ENCODE peak calls at places on chromosomes 5 and 9, in four cellular contexts. One of them, this sample, is unnamed.

GRCh38 chr5:24428345-24428744 is 216.4 kb downstream of the CDH10 start:
- DNase-seq in left ventricle myocardium inferior: no peak
- DNase-seq in psoas muscle: no peak
- DNase-seq in testis: no peak
- DNase-seq in this sample: no peak

GRCh38 chr9:82354260-82354659 is 365.7 kb downstream of the SPATA31D1 start:
- DNase-seq in left ventricle myocardium inferior: no peak
- DNase-seq in testis: no peak
- DNase-seq in psoas muscle: no peak
- DNase-seq in this sample: peak; percentile 29

GRCh38 chr5:163260961-163261360 is 176.4 kb upstream of the CCNG1 start:
- DNase-seq in testis: no peak
- DNase-seq in psoas muscle: no peak
- DNase-seq in left ventricle myocardium inferior: no peak
- DNase-seq in this sample: no peak

GRCh38 chr9:89471390-89471789 is 26.5 kb downstream of the SEMA4D start:
- DNase-seq in left ventricle myocardium inferior: no peak
- DNase-seq in psoas muscle: no peak
- DNase-seq in testis: no peak
- DNase-seq in this sample: no peak

GRCh38 chr9:79480639-79481038 is 91.1 kb upstream of the TLE4 start:
- DNase-seq in testis: no peak
- DNase-seq in psoas muscle: no peak
- DNase-seq in left ventricle myocardium inferior: no peak
- DNase-seq in this sample: no peak

GRCh38 chr5:107457138-107457537 is 213.6 kb downstream of the EFNA5 start:
- DNase-seq in testis: no peak
- DNase-seq in psoas muscle: no peak
- DNase-seq in left ventricle myocardium inferior: no peak
- DNase-seq in this sample: no peak

GRCh38 chr5:114097570-114097969 is 264.3 kb upstream of the KCNN2 start:
- DNase-seq in left ventricle myocardium inferior: no peak
- DNase-seq in psoas muscle: no peak
- DNase-seq in testis: no peak
- DNase-seq in this sample: peak; percentile 0

GRCh38 chr9:76658510-76659231 is 105.6 kb upstream of the PCA3 start:
- DNase-seq in left ventricle myocardium inferior: no peak
- DNase-seq in testis: no peak
- DNase-seq in psoas muscle: no peak
- DNase-seq in this sample: peak; percentile 84

GRCh38 chr5:96572864-96573512 is 89.2 kb upstream of the CAST start:
- DNase-seq in testis: no peak
- DNase-seq in left ventricle myocardium inferior: no peak
- DNase-seq in psoas muscle: no peak
- DNase-seq in this sample: peak; percentile 78

GRCh38 chr5:172109749-172110148 is 78.3 kb downstream of the STK10 start:
- DNase-seq in testis: no peak
- DNase-seq in psoas muscle: no peak
- DNase-seq in left ventricle myocardium inferior: no peak
- DNase-seq in this sample: no peak
- H3K27ac ChIP-seq in testis: no peak overlapping the region
- H3K27ac ChIP-seq in psoas muscle: no peak overlapping the region
- H3K27ac ChIP-seq in left ventricle myocardium inferior: peak overlapping the region; percentile 80
- H3K27ac ChIP-seq in this sample: no peak overlapping the region

GRCh38 chr5:158856794-158857193 is 242.9 kb downstream of the EBF1 start:
- DNase-seq in psoas muscle: no peak
- DNase-seq in testis: no peak
- DNase-seq in left ventricle myocardium inferior: no peak
- DNase-seq in this sample: no peak
- H3K27ac ChIP-seq in psoas muscle: no peak overlapping the region
- H3K27ac ChIP-seq in testis: no peak overlapping the region
- H3K27ac ChIP-seq in left ventricle myocardium inferior: no peak overlapping the region
- H3K27ac ChIP-seq in this sample: no peak overlapping the region

DNA sequence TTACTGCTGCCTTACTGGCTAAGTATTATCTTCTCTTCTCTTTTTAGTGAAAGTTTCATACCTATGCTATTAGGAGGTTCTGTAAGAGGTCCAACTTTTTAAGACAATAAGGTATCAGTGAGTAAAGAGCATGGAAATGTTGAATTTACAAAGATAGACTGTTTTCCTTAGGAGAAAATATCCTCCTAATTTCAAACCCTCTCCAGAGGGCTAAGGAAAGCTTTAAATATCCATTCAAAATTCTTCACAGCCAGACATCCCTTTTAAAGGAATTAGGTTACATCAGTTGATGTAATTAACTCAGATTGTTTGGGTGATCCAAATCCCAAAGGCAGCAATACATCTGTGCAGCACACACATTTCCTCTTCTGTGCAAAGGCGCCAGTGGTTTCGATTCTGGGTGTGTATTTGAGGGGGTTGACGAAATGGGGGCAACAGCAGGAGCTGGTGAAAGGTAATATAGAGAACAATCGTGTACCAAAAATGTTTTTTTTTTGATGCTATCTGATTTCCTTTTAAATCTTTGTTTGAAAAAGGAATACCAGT is 273.8 kb upstream of the RPS23 start:
- DNase-seq in testis: no peak
- DNase-seq in psoas muscle: no peak
- DNase-seq in left ventricle myocardium inferior: no peak
- DNase-seq in this sample: no peak
- H3K27ac ChIP-seq in testis: no peak overlapping the region
- H3K27ac ChIP-seq in psoas muscle: no peak overlapping the region
- H3K27ac ChIP-seq in left ventricle myocardium inferior: no peak overlapping the region
- H3K27ac ChIP-seq in this sample: no peak overlapping the region

DNA sequence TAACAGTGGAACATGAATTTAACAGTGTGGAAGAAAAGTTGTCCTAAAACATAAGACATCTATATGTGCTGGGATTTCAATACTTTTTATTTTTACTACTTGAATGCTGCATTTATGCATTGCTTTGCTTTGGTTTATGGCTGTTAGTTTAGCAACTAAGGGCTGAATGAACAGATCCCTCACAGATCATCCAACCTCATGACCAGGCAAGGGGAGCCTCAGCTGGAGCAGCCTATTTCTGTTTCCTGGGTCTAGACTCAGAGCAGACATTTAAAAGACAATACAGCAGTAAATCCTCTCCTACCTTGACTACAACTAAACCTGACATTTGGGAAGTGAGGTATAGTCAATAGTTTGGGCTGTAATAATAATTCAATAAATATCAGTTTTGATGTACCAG is 163.3 kb downstream of the AUH start:
- DNase-seq in left ventricle myocardium inferior: no peak
- DNase-seq in psoas muscle: no peak
- DNase-seq in testis: no peak
- DNase-seq in this sample: no peak
- H3K27ac ChIP-seq in left ventricle myocardium inferior: peak overlapping the region; percentile 100
- H3K27ac ChIP-seq in psoas muscle: peak overlapping the region; percentile 100
- H3K27ac ChIP-seq in testis: no peak overlapping the region
- H3K27ac ChIP-seq in this sample: no peak overlapping the region

GRCh38 chr9:28839778-28840430 is 1266.6 kb upstream of the C9orf72 start:
- DNase-seq in psoas muscle: no peak
- DNase-seq in testis: no peak
- DNase-seq in left ventricle myocardium inferior: no peak
- DNase-seq in this sample: no peak

GRCh38 chr9:28841795-28842194 is 1268.5 kb upstream of the C9orf72 start:
- DNase-seq in psoas muscle: no peak
- DNase-seq in testis: no peak
- DNase-seq in left ventricle myocardium inferior: no peak
- DNase-seq in this sample: no peak
- H3K27ac ChIP-seq in psoas muscle: no peak overlapping the region
- H3K27ac ChIP-seq in testis: no peak overlapping the region
- H3K27ac ChIP-seq in left ventricle myocardium inferior: no peak overlapping the region
- H3K27ac ChIP-seq in this sample: no peak overlapping the region

This sample was measured in cardiac muscle cell.